ENCODE peak calls at places on chromosomes 2 and 18, in ten cellular contexts. O is endothelial cell, M is NCI-H2171 treated with DMSO at 0.1 percent for 48 hours, H is type B pancreatic cell, Y is RPMI8226, C is bronchial epithelial cell, F is glomerular endothelial cell, L is HS-5, V is AG09319, Q is A172. D is an unnamed sample.

GRCh38 chr2:42567389-42567788 is 1.0 kb upstream of the MTA3 start:
- DNase-seq in H (no peak), O (no peak), Q (no peak), V (no peak), L (no peak), F (no peak), Y (no peak), M (no peak), C (no peak), D (no peak)

GRCh38 chr2:225694664-225695063 is 295.2 kb downstream of the NYAP2 start:
- DNase-seq in F (no peak), M (no peak), L (no peak), C (peak), V (no peak), Q (no peak), H (no peak), O (no peak), Y (no peak), D (no peak)

GRCh38 chr2:44490726-44491125 is 129.0 kb downstream of the CAMKMT start:
- DNase-seq in F (no peak), M (no peak), V (no peak), C (no peak), Y (no peak), O (no peak), L (no peak), Q (no peak), H (no peak), D (no peak)

GRCh38 chr18:14117611-14118010 is 14.6 kb downstream of the ZNF519 start:
- DNase-seq in V (no peak), M (no peak), O (no peak), Q (no peak), L (no peak), C (no peak), Y (no peak), F (no peak), H (no peak), D (no peak)

GRCh38 chr2:132902626-132903025 is 232.6 kb upstream of the LYPD1 start:
- DNase-seq in C (no peak), F (no peak), V (no peak), M (no peak), Q (no peak), H (no peak), L (no peak), Y (no peak), O (no peak), D (no peak)

GRCh38 chr2:105792561-105792960 is 47.8 kb downstream of the NCK2 start:
- DNase-seq in M (no peak), L (no peak), Y (no peak), O (no peak), C (no peak), F (no peak), Q (no peak), V (no peak), H (peak), D (no peak)

GRCh38 chr18:22790545-22791415 is 142.3 kb upstream of the RBBP8 start:
- DNase-seq in C (no peak), M (no peak), L (no peak), Q (no peak), H (no peak), V (no peak), F (peak), Y (peak), O (peak), D (no peak)

GRCh38 chr2:227816507-227817274 is 3.0 kb downstream of the CCL20 start:
- DNase-seq in Y (no peak), F (no peak), C (no peak), V (no peak), L (no peak), O (no peak), H (no peak), M (no peak), Q (no peak), D (no peak)

GRCh38 chr2:43370705-43371104 is 144.3 kb upstream of the ZFP36L2 start:
- DNase-seq in O (no peak), C (no peak), L (no peak), Y (no peak), F (no peak), H (no peak), M (no peak), Q (no peak), V (peak), D (no peak)

GRCh38 chr2:96578731-96579130 is 42.2 kb downstream of the ARID5A start:
- DNase-seq in Q (no peak), V (no peak), O (no peak), F (no peak), Y (no peak), L (no peak), M (no peak), H (no peak), C (no peak), D (no peak)

GRCh38 chr18:26656944-26657536 is 108.7 kb upstream of the KCTD1 start:
- DNase-seq in C (peak), L (no peak), F (no peak), O (peak), Q (peak), M (peak), V (peak), H (peak), Y (peak), D (no peak)

GRCh38 chr2:20382965-20383800 is 32.5 kb upstream of the PUM2 start:
- DNase-seq in Y (no peak), C (peak), L (peak), F (no peak), M (no peak), V (no peak), O (no peak), Q (peak), H (no peak), D (no peak)

GRCh38 chr18:2994603-2995432 is 18.1 kb downstream of the LPIN2 start:
- DNase-seq in Q (no peak), L (no peak), C (no peak), F (no peak), H (no peak), M (no peak), V (no peak), O (peak), Y (peak), D (no peak)

GRCh38 chr2:68908392-68908970 is 37.3 kb upstream of the BMP10 start:
- DNase-seq in O (no peak), F (peak), H (no peak), V (peak), Y (peak), L (peak), C (peak), M (peak), Q (peak), D (no peak)

GRCh38 chr2:225177098-225177497 is 134.8 kb upstream of the DOCK10 start:
- DNase-seq in C (peak), Q (peak), L (no peak), F (no peak), Y (no peak), V (peak), M (peak), O (no peak), H (no peak), D (no peak)

GRCh38 chr2:105521176-105521575 is 122.3 kb upstream of the FHL2 start:
- DNase-seq in M (peak), Y (no peak), O (no peak), Q (peak), L (no peak), F (no peak), H (no peak), C (peak), V (no peak), D (peak)